ENCODE peak calls at places on chromosomes 4 and X, in seven cellular contexts. E is uterus, J is left ventricle myocardium inferior, L is GM06990, F is hepatocyte, I is progenitor cell of endocrine pancreas, A is fibroblast of villous mesenchyme. U is an unnamed sample.

GRCh38 chr4:86970447-86971354 is 35.9 kb downstream of the AFF1 start:
- DNase-seq in E (no peak), I (no peak), L (no peak), A (no peak), J (no peak), F (no peak), U (no peak)

GRCh38 chr4:125323547-125324100 is 8.9 kb downstream of the FAT4 start:
- DNase-seq in L (no peak), A (peak), F (no peak), E (no peak), J (no peak), I (no peak), U (peak)

GRCh38 chr4:179530953-179531352 is 2088.7 kb upstream of the AGA start:
- DNase-seq in I (no peak), E (no peak), L (no peak), F (no peak), J (no peak), A (no peak), U (no peak)

GRCh38 chrX:55794420-55794819 is 76.9 kb downstream of the RRAGB start:
- DNase-seq in L (peak), F (no peak), A (no peak), E (no peak), J (no peak), I (no peak), U (no peak)

GRCh38 chr4:140269369-140269768 is 104.1 kb upstream of the SCOC start:
- DNase-seq in J (no peak), L (no peak), E (no peak), I (no peak), A (no peak), F (no peak), U (no peak)

GRCh38 chr4:17018013-17018412 is 119.6 kb upstream of the LDB2 start:
- DNase-seq in J (no peak), L (no peak), A (no peak), E (no peak), F (no peak), I (no peak), U (no peak)

GRCh38 chrX:97446298-97446882 is 562.7 kb downstream of the RPA4 start:
- DNase-seq in L (no peak), E (no peak), J (no peak), I (no peak), A (peak), F (no peak), U (peak)

GRCh38 chr4:111362891-111363290 is 740.0 kb upstream of the PITX2 start:
- DNase-seq in F (no peak), A (peak), L (no peak), J (no peak), E (no peak), I (no peak), U (peak)

GRCh38 chr4:185713272-185713671 is 98.7 kb downstream of the SORBS2 start:
- DNase-seq in F (peak), J (no peak), A (peak), E (no peak), L (no peak), I (no peak), U (peak)

GRCh38 chr4:21184788-21185187 is 484.5 kb downstream of the PACRGL start:
- DNase-seq in I (no peak), F (no peak), L (no peak), A (no peak), E (no peak), J (no peak), U (no peak)

GRCh38 chr4:98359646-98360045 is 98.5 kb downstream of the RAP1GDS1 start:
- DNase-seq in E (no peak), J (no peak), L (no peak), I (no peak), F (no peak), A (no peak), U (no peak)

GRCh38 chrX:153669174-153669890 is 4.3 kb downstream of the PNCK start:
- DNase-seq in I (peak), F (no peak), L (no peak), A (no peak), E (no peak), J (no peak), U (peak)

GRCh38 chrX:133745361-133745760 is 240.0 kb downstream of the GPC3 start:
- DNase-seq in I (no peak), F (no peak), E (no peak), J (no peak), L (no peak), A (no peak), U (no peak)
- TF ChIP-seq CTCF in I (peak), F (no peak), E (no peak), J (no peak), L (peak), A (no peak), U (no peak)

GRCh38 chrX:50407976-50408375 is 62.6 kb downstream of the DGKK start:
- DNase-seq in F (no peak), E (no peak), J (no peak), A (no peak), L (no peak), I (no peak), U (no peak)
- TF ChIP-seq CTCF in F (no peak), E (no peak), J (no peak), A (no peak), L (no peak), I (no peak), U (no peak)

GRCh38 chr4:37268311-37268710 is 23.8 kb downstream of the NWD2 start:
- DNase-seq in I (no peak), L (no peak), A (no peak), F (peak), E (no peak), J (no peak), U (no peak)
- TF ChIP-seq CTCF in I (no peak), L (no peak), A (no peak), F (no peak), E (no peak), J (no peak), U (no peak)

DNA sequence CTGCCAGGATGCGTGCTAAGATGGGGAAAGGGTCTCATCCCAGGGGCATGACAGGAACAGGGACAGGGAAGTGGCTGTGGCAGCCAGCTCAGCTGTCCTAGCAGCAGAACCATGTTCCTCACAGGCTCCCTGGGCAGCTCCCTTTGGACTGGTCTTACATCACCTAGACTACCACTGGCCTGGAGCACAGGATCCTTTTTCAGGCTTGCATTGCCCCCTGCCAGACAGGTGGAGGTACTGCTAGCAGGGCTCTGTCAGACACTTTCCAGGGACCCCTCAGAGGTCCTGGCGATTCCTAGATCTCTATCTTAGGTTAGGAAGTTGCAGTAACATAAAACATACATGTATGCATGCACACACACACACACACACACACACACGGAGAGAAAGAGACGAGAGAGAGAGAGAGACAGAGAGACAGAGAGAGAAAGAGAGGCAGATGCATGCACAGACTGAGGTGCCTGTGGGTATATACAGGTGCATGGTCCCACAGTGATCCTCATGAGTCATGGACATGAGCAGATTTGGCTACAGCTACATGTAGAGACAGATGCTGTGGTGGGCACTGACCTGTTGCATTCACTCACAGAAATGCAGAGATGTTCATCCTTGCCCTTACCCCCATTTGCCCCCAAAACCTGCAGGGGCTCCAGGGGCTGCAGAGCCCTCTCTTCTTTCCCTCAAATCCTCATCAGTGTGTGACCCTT is 63.6 kb downstream of the STARD8 start:
- DNase-seq in E (peak), L (no peak), J (no peak), F (peak), I (peak), A (peak), U (peak)
- TF ChIP-seq CTCF in E (peak), L (peak), J (peak), F (peak), I (peak), A (peak), U (peak)

GRCh38 chr4:112516401-112517066 is 554 bp upstream of the NEUROG2 start:
- DNase-seq in I (peak), L (peak), A (no peak), E (no peak), J (no peak), F (no peak), U (no peak)
- TF ChIP-seq CTCF in I (no peak), L (no peak), A (no peak), E (no peak), J (no peak), F (no peak), U (no peak)

U was measured in choroid plexus epithelial cell.